ENCODE peak calls at places on chromosomes 7 and 10, in four cellular contexts. K is K562, H is GM12878, R is HepG2. T is an unnamed sample.

GRCh38 chr10:97861351-97861750 is 11.7 kb downstream of the GOLGA7B start:
- DNase-seq in H (no peak), K (no peak), R (no peak), T (peak; percentile 47)

GRCh38 chr7:26863504-26864308 is 684 bp downstream of the SKAP2 start:
- DNase-seq in H (peak; percentile 37), R (peak; percentile 12), K (peak; percentile 20), T (no peak)

GRCh38 chr10:6201511-6201975 is 1.2 kb upstream of the PFKFB3 start:
- DNase-seq in K (peak; percentile 51), H (peak; percentile 63), R (peak; percentile 39), T (peak; percentile 85)

GRCh38 chr7:75732764-75733630 is 5.7 kb downstream of the HIP1 start:
- DNase-seq in R (no peak), H (no peak), K (peak; percentile 51), T (peak; percentile 35)

GRCh38 chr7:102456327-102456726 is 8.3 kb downstream of the ALKBH4 start:
- DNase-seq in R (no peak), H (no peak), K (no peak), T (no peak)

GRCh38 chr10:123241391-123242141 is 87.4 kb downstream of the BUB3 start:
- DNase-seq in R (peak; percentile 5), H (no peak), K (no peak), T (no peak)

GRCh38 chr10:13003004-13003403 is 1.5 kb upstream of the CCDC3 start:
- DNase-seq in K (no peak), R (no peak), H (no peak), T (no peak)

GRCh38 chr10:100025528-100026070 is 15.9 kb upstream of the DNMBP start:
- DNase-seq in H (no peak), K (no peak), R (no peak), T (no peak)

GRCh38 chr10:91367558-91367957 is 42.6 kb upstream of the HECTD2 start:
- DNase-seq in H (no peak), R (no peak), K (no peak), T (no peak)

GRCh38 chr10:117728087-117728486 is 185.5 kb downstream of the EMX2 start:
- DNase-seq in H (no peak), R (no peak), K (no peak), T (no peak)

GRCh38 chr10:70137927-70138883 is 5.6 kb upstream of the AIFM2 start:
- DNase-seq in H (no peak), K (no peak), R (no peak), T (no peak)

GRCh38 chr10:5563237-5563961 is 38.6 kb downstream of the CALML3 start:
- DNase-seq in H (no peak), R (no peak), K (no peak), T (no peak)

GRCh38 chr7:157769870-157770213 is 433.0 kb downstream of the DNAJB6 start:
- DNase-seq in R (no peak), K (no peak), H (no peak), T (no peak)

GRCh38 chr10:133167693-133168616 is 7.9 kb downstream of the KNDC1 start:
- DNase-seq in R (no peak), H (no peak), K (no peak), T (no peak)

GRCh38 chr10:34104829-34105572 is 710.1 kb downstream of the PARD3 start:
- DNase-seq in R (no peak), K (no peak), H (no peak), T (no peak)

GRCh38 chr7:112215787-112216186 is 9.3 kb downstream of the ZNF277 start:
- DNase-seq in H (no peak), R (no peak), K (no peak), T (no peak)

GRCh38 chr10:66782144-66782543 is 143.7 kb upstream of the LRRTM3 start:
- DNase-seq in H (no peak), K (no peak), R (no peak), T (no peak)

GRCh38 chr7:32164341-32164996 is 94.3 kb upstream of the PDE1C start:
- DNase-seq in H (no peak), R (peak; percentile 43), K (peak; percentile 24), T (peak; percentile 12)

GRCh38 chr7:1569016-1569415 is 816 bp downstream of the PSMG3 start:
- DNase-seq in R (no peak), K (peak; percentile 58), H (no peak), T (peak; percentile 48)

GRCh38 chr7:155277385-155277994 is 20.2 kb upstream of the INSIG1 start:
- DNase-seq in K (no peak), R (no peak), H (no peak), T (no peak)

GRCh38 chr7:102068846-102069245 is 217.8 kb upstream of the SH2B2 start:
- DNase-seq in K (no peak), R (no peak), H (no peak), T (no peak)

GRCh38 chr7:31006864-31007263 is 43.1 kb downstream of the GHRHR start:
- DNase-seq in H (no peak), R (no peak), K (no peak), T (no peak)

GRCh38 chr7:90516257-90516656 is 46.8 kb downstream of the PTTG1IP2 start:
- DNase-seq in K (no peak), H (no peak), R (no peak), T (no peak)

GRCh38 chr10:74150151-74151056 is at the start of gene AP3M1:
- DNase-seq in K (peak; percentile 86), H (peak; percentile 97), R (no peak), T (peak; percentile 83)

GRCh38 chr7:157011333-157012112 is 1.1 kb upstream of the MNX1 start:
- DNase-seq in H (no peak), R (peak; percentile 86), K (no peak), T (peak; percentile 52)

GRCh38 chr10:133087679-133088523 is at the start of gene ADGRA1:
- DNase-seq in R (no peak), H (no peak), K (peak; percentile 20), T (peak; percentile 82)

GRCh38 chr10:129913021-129913695 is 50.9 kb downstream of the EBF3 start:
- DNase-seq in K (no peak), R (no peak), H (no peak), T (no peak)

GRCh38 chr10:129910861-129911260 is 53.2 kb downstream of the EBF3 start:
- DNase-seq in H (no peak), R (no peak), K (no peak), T (no peak)

GRCh38 chr10:129911451-129912160 is 52.5 kb downstream of the EBF3 start:
- DNase-seq in R (no peak), H (no peak), K (no peak), T (no peak)

GRCh38 chr10:129914153-129914855 is 49.8 kb downstream of the EBF3 start:
- DNase-seq in R (no peak), K (no peak), H (no peak), T (no peak)

DNA sequence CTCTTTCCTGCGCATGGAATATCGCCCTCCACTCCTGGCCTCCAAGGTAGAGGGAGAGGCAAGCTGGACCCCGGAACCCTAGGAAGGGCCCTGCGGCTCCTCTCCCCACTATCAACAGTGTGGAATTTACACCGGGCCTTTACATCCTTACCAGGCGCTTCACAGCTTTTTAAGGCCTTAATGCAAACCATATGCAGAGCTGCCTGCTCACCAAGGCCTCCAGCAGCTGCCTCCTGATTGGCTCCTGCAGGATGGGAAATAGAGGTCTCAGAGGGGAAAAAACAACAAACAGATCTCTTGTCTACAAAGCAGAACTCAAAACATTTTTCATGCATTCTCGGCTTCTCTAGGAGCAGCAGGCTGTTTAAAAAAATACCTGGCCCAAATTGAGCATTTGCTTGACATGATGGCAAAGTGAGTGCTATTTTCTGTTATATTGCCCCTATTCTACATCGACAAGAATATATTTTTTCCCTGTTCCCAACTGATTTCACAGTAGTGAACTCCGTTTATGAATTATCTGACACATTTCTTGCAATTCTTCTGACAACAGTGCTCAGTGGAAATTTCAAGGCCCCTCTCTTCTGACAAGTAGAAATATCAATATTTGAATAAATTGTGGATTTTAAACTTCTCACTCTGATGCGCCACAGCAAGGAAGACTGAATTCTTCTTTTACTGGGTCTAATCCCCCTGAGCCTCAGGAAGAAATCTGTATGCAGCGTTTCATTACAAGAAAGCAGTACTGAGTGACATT is 51.7 kb downstream of the EBF3 start:
- DNase-seq in R (no peak), K (no peak), H (no peak), T (peak; percentile 84)
- TF ChIP-seq REST in R (no peak), K (no peak), H (no peak), T (no peak)

GRCh38 chr10:93363891-93364648 is 118.1 kb downstream of the MYOF start:
- DNase-seq in K (no peak), H (no peak), R (no peak), T (no peak)

GRCh38 chr10:93369588-93370164 is 112.5 kb downstream of the MYOF start:
- DNase-seq in H (no peak), K (no peak), R (no peak), T (peak; percentile 36)

DNA sequence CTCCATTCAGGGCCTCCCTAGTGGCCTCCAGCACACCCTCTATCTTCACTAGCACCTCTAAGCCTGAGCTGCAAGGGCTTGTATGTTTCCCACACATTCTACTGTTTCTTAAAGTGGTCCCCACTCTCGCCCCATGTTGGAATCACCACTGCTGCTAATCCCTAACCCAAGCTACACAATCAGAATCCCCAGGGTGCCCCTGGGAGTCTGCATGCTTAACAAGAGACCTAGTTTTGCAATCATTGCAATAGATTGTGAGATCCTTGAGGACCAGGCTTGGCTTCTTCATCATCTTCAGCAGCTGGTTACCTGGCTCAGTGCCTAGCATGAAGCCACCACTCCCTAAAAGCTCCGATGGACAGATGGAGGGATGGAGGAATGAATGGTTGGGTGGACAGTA is 113.9 kb downstream of the MYOF start:
- DNase-seq in K (no peak), R (no peak), H (no peak), T (no peak)
- TF ChIP-seq JUND in K (no peak), R (no peak), H (no peak), T (no peak)

GRCh38 chr10:20767028-20767427 is 130.1 kb downstream of the NEBL start:
- DNase-seq in K (no peak), R (no peak), H (no peak), T (no peak)
- TF ChIP-seq FOXM1 in K (no peak), R (no peak), H (no peak), T (no peak)

GRCh38 chr10:1807196-1807595 is 69.9 kb upstream of the ADARB2 start:
- DNase-seq in R (no peak), K (no peak), H (no peak), T (no peak)
- TF ChIP-seq REST in R (no peak), K (no peak), H (no peak), T (no peak)

DNA sequence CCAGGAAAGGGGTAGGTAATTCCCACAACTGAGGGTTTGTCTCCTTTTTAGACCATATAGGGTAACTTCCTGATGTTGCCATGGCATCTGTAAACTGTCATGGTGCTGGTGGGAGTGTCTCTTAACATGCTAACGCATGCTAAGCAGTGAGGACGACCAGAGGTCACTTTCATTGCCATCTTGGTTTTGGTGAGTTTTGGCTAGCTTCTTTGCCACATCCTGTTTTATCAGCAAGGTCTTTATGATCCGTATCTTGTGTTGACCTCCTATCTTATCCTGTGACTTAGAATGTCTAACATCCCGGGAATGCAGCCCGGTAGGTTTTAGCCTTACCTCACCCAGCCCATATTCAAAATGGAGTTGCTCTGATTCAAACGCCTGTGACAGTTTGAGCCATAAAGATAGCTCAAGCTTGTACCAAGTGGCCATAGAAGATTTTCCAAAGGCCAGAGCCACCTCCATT is 176.0 kb upstream of the NAMPT start:
- DNase-seq in R (no peak), K (no peak), H (no peak), T (no peak)
- TF ChIP-seq JUND in R (no peak), K (no peak), H (no peak), T (no peak)

DNA sequence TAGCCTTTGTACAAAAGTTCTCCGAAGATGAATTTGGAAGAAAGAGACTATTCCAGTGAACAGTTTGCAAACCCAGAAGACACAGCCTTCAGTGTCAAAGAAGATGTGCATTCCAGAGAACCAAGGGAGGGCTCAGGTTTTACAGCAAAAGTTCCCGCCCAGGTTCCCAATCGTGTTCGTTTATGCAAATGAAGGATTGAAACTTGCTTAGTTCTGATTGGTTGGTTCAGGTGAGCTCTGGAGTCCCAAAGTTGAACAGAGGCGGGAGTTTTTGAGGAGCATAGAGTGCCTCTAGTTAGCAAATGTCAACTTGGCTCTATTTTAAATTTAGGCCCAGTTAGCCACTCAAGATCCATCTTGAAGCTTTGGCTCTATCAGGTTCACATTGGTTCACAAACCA is 51.3 kb downstream of the TMEM270 start:
- DNase-seq in H (no peak), K (no peak), R (no peak), T (no peak)
- TF ChIP-seq FOXM1 in H (no peak), K (no peak), R (no peak), T (no peak)

T was measured in SK-N-SH.